ENCODE peak calls at places on chromosome 10, in ten cellular contexts. One of them, this sample, is unnamed. For H3K9me3 and H3K27me3, the result is how much of the 10 kb centered on the place peaks cover.

GRCh38 chr10:127556911-127557310 is 7.8 kb downstream of the NPS start:
- DNase-seq in mesenchymal stem cell: no peak
- DNase-seq in PC-3: no peak
- DNase-seq in SK-N-SH: no peak
- DNase-seq in neural progenitor cell: peak
- DNase-seq in HCT116: no peak
- DNase-seq in fibroblast of lung: no peak
- DNase-seq in neuronal stem cell: peak
- DNase-seq in IMR-90: no peak
- DNase-seq in NT2/D1: peak
- DNase-seq in this sample: peak

GRCh38 chr10:116385994-116386809 is 41.4 kb upstream of the PNLIPRP3 start:
- DNase-seq in HCT116: peak
- DNase-seq in neural progenitor cell: peak
- DNase-seq in PC-3: peak
- DNase-seq in IMR-90: peak
- DNase-seq in mesenchymal stem cell: peak
- DNase-seq in fibroblast of lung: peak
- DNase-seq in neuronal stem cell: peak
- DNase-seq in SK-N-SH: no peak
- DNase-seq in NT2/D1: peak
- DNase-seq in this sample: peak

GRCh38 chr10:132539894-132540293 is 2.3 kb downstream of the INPP5A start:
- DNase-seq in PC-3: peak
- DNase-seq in SK-N-SH: no peak
- DNase-seq in neural progenitor cell: no peak
- DNase-seq in NT2/D1: no peak
- DNase-seq in mesenchymal stem cell: peak
- DNase-seq in neuronal stem cell: no peak
- DNase-seq in fibroblast of lung: peak
- DNase-seq in HCT116: no peak
- DNase-seq in IMR-90: peak
- DNase-seq in this sample: peak

GRCh38 chr10:124911124-124912051 is 30.5 kb upstream of the ZRANB1 start:
- DNase-seq in mesenchymal stem cell: peak
- DNase-seq in SK-N-SH: no peak
- DNase-seq in IMR-90: peak
- DNase-seq in neural progenitor cell: no peak
- DNase-seq in PC-3: no peak
- DNase-seq in fibroblast of lung: peak
- DNase-seq in neuronal stem cell: no peak
- DNase-seq in HCT116: no peak
- DNase-seq in NT2/D1: no peak
- DNase-seq in this sample: peak

GRCh38 chr10:63522129-63522687 is 1.0 kb downstream of the REEP3 start:
- DNase-seq in IMR-90: peak
- DNase-seq in NT2/D1: no peak
- DNase-seq in neuronal stem cell: no peak
- DNase-seq in mesenchymal stem cell: peak
- DNase-seq in neural progenitor cell: no peak
- DNase-seq in PC-3: peak
- DNase-seq in SK-N-SH: peak
- DNase-seq in fibroblast of lung: peak
- DNase-seq in HCT116: no peak
- DNase-seq in this sample: no peak

GRCh38 chr10:3775671-3776551 is 9.1 kb downstream of the KLF6 start:
- DNase-seq in neuronal stem cell: no peak
- DNase-seq in SK-N-SH: no peak
- DNase-seq in IMR-90: peak
- DNase-seq in PC-3: peak
- DNase-seq in HCT116: peak
- DNase-seq in mesenchymal stem cell: peak
- DNase-seq in neural progenitor cell: peak
- DNase-seq in fibroblast of lung: peak
- DNase-seq in NT2/D1: peak
- DNase-seq in this sample: peak

GRCh38 chr10:65323802-65324201 is 1602.0 kb upstream of the LRRTM3 start:
- DNase-seq in fibroblast of lung: no peak
- DNase-seq in PC-3: no peak
- DNase-seq in mesenchymal stem cell: no peak
- DNase-seq in neuronal stem cell: no peak
- DNase-seq in IMR-90: no peak
- DNase-seq in HCT116: no peak
- DNase-seq in SK-N-SH: no peak
- DNase-seq in NT2/D1: no peak
- DNase-seq in neural progenitor cell: no peak
- DNase-seq in this sample: no peak

GRCh38 chr10:31697271-31698168 is 231.1 kb downstream of the ARHGAP12 start:
- DNase-seq in PC-3: peak
- DNase-seq in IMR-90: peak
- DNase-seq in SK-N-SH: peak
- DNase-seq in neural progenitor cell: no peak
- DNase-seq in mesenchymal stem cell: peak
- DNase-seq in NT2/D1: no peak
- DNase-seq in HCT116: no peak
- DNase-seq in neuronal stem cell: no peak
- DNase-seq in fibroblast of lung: peak
- DNase-seq in this sample: peak

GRCh38 chr10:50326757-50327701 is 75.7 kb upstream of the ASAH2 start:
- DNase-seq in neural progenitor cell: no peak
- DNase-seq in NT2/D1: no peak
- DNase-seq in SK-N-SH: no peak
- DNase-seq in mesenchymal stem cell: no peak
- DNase-seq in IMR-90: peak
- DNase-seq in HCT116: no peak
- DNase-seq in fibroblast of lung: peak
- DNase-seq in neuronal stem cell: no peak
- DNase-seq in PC-3: peak
- DNase-seq in this sample: peak

GRCh38 chr10:98391578-98391991 is 23.4 kb downstream of the PYROXD2 start:
- DNase-seq in neural progenitor cell: no peak
- DNase-seq in SK-N-SH: no peak
- DNase-seq in IMR-90: peak
- DNase-seq in mesenchymal stem cell: no peak
- DNase-seq in NT2/D1: no peak
- DNase-seq in HCT116: no peak
- DNase-seq in fibroblast of lung: peak
- DNase-seq in neuronal stem cell: no peak
- DNase-seq in PC-3: no peak
- DNase-seq in this sample: no peak

GRCh38 chr10:18571076-18571475 is 80.3 kb downstream of the NSUN6 start:
- DNase-seq in PC-3: no peak
- DNase-seq in HCT116: no peak
- DNase-seq in SK-N-SH: no peak
- DNase-seq in neural progenitor cell: no peak
- DNase-seq in fibroblast of lung: no peak
- DNase-seq in IMR-90: no peak
- DNase-seq in mesenchymal stem cell: no peak
- DNase-seq in NT2/D1: no peak
- DNase-seq in neuronal stem cell: no peak
- DNase-seq in this sample: no peak
- H3K9me3 ChIP-seq in PC-3: under half
- H3K9me3 ChIP-seq in HCT116: under half
- H3K9me3 ChIP-seq in SK-N-SH: under half
- H3K9me3 ChIP-seq in neural progenitor cell: under half
- H3K9me3 ChIP-seq in fibroblast of lung: under half
- H3K9me3 ChIP-seq in IMR-90: under half
- H3K9me3 ChIP-seq in mesenchymal stem cell: under half
- H3K9me3 ChIP-seq in NT2/D1: half or more
- H3K9me3 ChIP-seq in neuronal stem cell: under half
- H3K9me3 ChIP-seq in this sample: under half

DNA sequence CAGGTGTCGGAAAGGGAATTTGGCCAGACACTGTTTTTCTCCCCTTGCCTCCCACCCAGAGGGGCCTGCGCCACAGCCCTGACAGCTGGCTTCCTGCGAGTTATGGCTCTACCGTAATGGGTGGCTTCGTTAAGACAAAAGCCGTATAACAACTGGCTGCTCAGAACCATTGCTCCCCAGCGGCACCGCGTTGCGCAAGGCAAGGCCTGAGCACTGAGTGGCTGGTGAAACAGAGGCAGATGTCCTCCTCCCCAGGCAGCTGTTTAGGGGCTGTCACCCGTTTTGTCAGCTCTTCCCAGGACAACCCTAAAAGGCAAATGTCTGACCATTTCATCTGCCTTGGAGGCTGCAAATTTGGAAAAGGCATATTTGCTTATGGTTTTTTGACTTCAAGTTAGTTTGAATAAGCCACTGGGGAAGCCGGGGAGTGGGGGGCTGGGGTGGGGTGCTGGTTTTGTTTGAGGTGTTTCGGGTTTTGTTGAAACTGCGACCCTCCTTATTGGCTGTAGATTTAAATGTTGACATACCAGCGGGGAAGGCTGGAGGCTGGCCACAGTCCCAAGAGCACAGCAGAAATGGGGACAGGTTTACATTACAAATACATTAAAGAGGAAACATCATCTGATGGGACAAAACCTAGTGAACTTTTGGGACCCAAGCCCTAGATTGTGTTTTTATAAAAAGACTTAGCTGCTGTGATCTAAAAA is 681 bp upstream of the SPOCK2 start:
- DNase-seq in mesenchymal stem cell: peak
- DNase-seq in NT2/D1: no peak
- DNase-seq in fibroblast of lung: peak
- DNase-seq in neuronal stem cell: no peak
- DNase-seq in IMR-90: no peak
- DNase-seq in PC-3: no peak
- DNase-seq in SK-N-SH: no peak
- DNase-seq in HCT116: no peak
- DNase-seq in neural progenitor cell: peak
- DNase-seq in this sample: peak
- H3K27me3 ChIP-seq in mesenchymal stem cell: under half
- H3K27me3 ChIP-seq in NT2/D1: half or more
- H3K27me3 ChIP-seq in fibroblast of lung: under half
- H3K27me3 ChIP-seq in neuronal stem cell: half or more
- H3K27me3 ChIP-seq in IMR-90: half or more
- H3K27me3 ChIP-seq in PC-3: under half
- H3K27me3 ChIP-seq in SK-N-SH: under half
- H3K27me3 ChIP-seq in HCT116: under half
- H3K27me3 ChIP-seq in neural progenitor cell: half or more
- H3K27me3 ChIP-seq in this sample: under half

GRCh38 chr10:21650353-21650752 is 116.3 kb downstream of the MLLT10 start:
- DNase-seq in PC-3: no peak
- DNase-seq in mesenchymal stem cell: no peak
- DNase-seq in SK-N-SH: peak
- DNase-seq in neuronal stem cell: no peak
- DNase-seq in NT2/D1: no peak
- DNase-seq in fibroblast of lung: no peak
- DNase-seq in HCT116: no peak
- DNase-seq in neural progenitor cell: no peak
- DNase-seq in IMR-90: no peak
- DNase-seq in this sample: peak
- H3K9ac ChIP-seq in PC-3: no peak
- H3K9ac ChIP-seq in mesenchymal stem cell: no peak
- H3K9ac ChIP-seq in SK-N-SH: no peak
- H3K9ac ChIP-seq in neuronal stem cell: no peak
- H3K9ac ChIP-seq in NT2/D1: no peak
- H3K9ac ChIP-seq in fibroblast of lung: no peak
- H3K9ac ChIP-seq in HCT116: no peak
- H3K9ac ChIP-seq in neural progenitor cell: no peak
- H3K9ac ChIP-seq in IMR-90: no peak
- H3K9ac ChIP-seq in this sample: no peak

GRCh38 chr10:128608791-128609190 is 482.6 kb upstream of the MKI67 start:
- DNase-seq in mesenchymal stem cell: no peak
- DNase-seq in NT2/D1: no peak
- DNase-seq in IMR-90: no peak
- DNase-seq in PC-3: no peak
- DNase-seq in SK-N-SH: no peak
- DNase-seq in fibroblast of lung: no peak
- DNase-seq in HCT116: no peak
- DNase-seq in neural progenitor cell: no peak
- DNase-seq in neuronal stem cell: no peak
- DNase-seq in this sample: no peak

GRCh38 chr10:128606041-128606440 is 479.8 kb upstream of the MKI67 start:
- DNase-seq in IMR-90: no peak
- DNase-seq in neuronal stem cell: no peak
- DNase-seq in SK-N-SH: no peak
- DNase-seq in NT2/D1: no peak
- DNase-seq in fibroblast of lung: no peak
- DNase-seq in HCT116: no peak
- DNase-seq in PC-3: no peak
- DNase-seq in neural progenitor cell: no peak
- DNase-seq in mesenchymal stem cell: no peak
- DNase-seq in this sample: no peak

GRCh38 chr10:128612631-128613030 is 486.4 kb upstream of the MKI67 start:
- DNase-seq in mesenchymal stem cell: no peak
- DNase-seq in PC-3: no peak
- DNase-seq in HCT116: no peak
- DNase-seq in neuronal stem cell: no peak
- DNase-seq in fibroblast of lung: no peak
- DNase-seq in neural progenitor cell: no peak
- DNase-seq in IMR-90: no peak
- DNase-seq in NT2/D1: no peak
- DNase-seq in SK-N-SH: no peak
- DNase-seq in this sample: no peak

GRCh38 chr10:128609460-128609859 is 483.2 kb upstream of the MKI67 start:
- DNase-seq in NT2/D1: no peak
- DNase-seq in neural progenitor cell: no peak
- DNase-seq in PC-3: no peak
- DNase-seq in fibroblast of lung: no peak
- DNase-seq in mesenchymal stem cell: no peak
- DNase-seq in neuronal stem cell: no peak
- DNase-seq in SK-N-SH: no peak
- DNase-seq in IMR-90: no peak
- DNase-seq in HCT116: no peak
- DNase-seq in this sample: no peak

GRCh38 chr10:128610113-128610512 is 483.9 kb upstream of the MKI67 start:
- DNase-seq in IMR-90: no peak
- DNase-seq in mesenchymal stem cell: no peak
- DNase-seq in neuronal stem cell: no peak
- DNase-seq in fibroblast of lung: no peak
- DNase-seq in PC-3: no peak
- DNase-seq in SK-N-SH: no peak
- DNase-seq in NT2/D1: no peak
- DNase-seq in HCT116: no peak
- DNase-seq in neural progenitor cell: no peak
- DNase-seq in this sample: no peak
- H3K9me3 ChIP-seq in IMR-90: under half
- H3K9me3 ChIP-seq in mesenchymal stem cell: under half
- H3K9me3 ChIP-seq in neuronal stem cell: under half
- H3K9me3 ChIP-seq in fibroblast of lung: under half
- H3K9me3 ChIP-seq in PC-3: under half
- H3K9me3 ChIP-seq in SK-N-SH: under half
- H3K9me3 ChIP-seq in NT2/D1: under half
- H3K9me3 ChIP-seq in HCT116: under half
- H3K9me3 ChIP-seq in neural progenitor cell: under half
- H3K9me3 ChIP-seq in this sample: under half

DNA sequence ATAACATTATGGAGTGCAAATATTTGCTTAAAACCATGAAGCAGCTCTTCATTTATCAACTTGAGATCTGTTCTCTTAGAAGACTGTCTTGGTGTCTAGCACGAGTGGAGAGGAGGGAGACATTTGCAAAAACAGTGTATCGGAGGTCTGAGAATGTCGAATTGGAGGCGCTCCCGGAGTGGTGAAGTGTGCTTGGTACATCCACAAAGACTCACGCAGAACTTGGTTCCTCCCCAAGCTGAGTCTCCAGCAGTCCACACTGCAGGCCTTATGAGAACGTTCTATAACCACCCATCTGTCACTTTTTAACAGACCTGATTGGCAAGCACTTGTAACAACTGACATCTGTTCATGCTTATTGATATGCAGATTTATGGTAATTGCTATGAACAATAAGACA is 261.6 kb downstream of the CELF2 start:
- DNase-seq in NT2/D1: no peak
- DNase-seq in mesenchymal stem cell: no peak
- DNase-seq in HCT116: no peak
- DNase-seq in PC-3: no peak
- DNase-seq in neuronal stem cell: no peak
- DNase-seq in fibroblast of lung: no peak
- DNase-seq in SK-N-SH: no peak
- DNase-seq in neural progenitor cell: no peak
- DNase-seq in IMR-90: no peak
- DNase-seq in this sample: no peak
- H3K27me3 ChIP-seq in NT2/D1: under half
- H3K27me3 ChIP-seq in mesenchymal stem cell: under half
- H3K27me3 ChIP-seq in HCT116: under half
- H3K27me3 ChIP-seq in PC-3: half or more
- H3K27me3 ChIP-seq in neuronal stem cell: under half
- H3K27me3 ChIP-seq in fibroblast of lung: under half
- H3K27me3 ChIP-seq in SK-N-SH: under half
- H3K27me3 ChIP-seq in neural progenitor cell: under half
- H3K27me3 ChIP-seq in IMR-90: under half
- H3K27me3 ChIP-seq in this sample: under half

This sample was measured in adipocyte.